ENCODE peak calls at places on chromosomes 7 and 10, in ten cellular contexts. W, U, Z, S, Q, Y, F, D, R and M are unnamed samples.

GRCh38 chr7:22726345-22726848 is 603 bp upstream of the IL6 start:
- DNase-seq in W (peak), U (peak), Z (peak), S (peak), Q (peak), Y (peak), F (peak), D (peak), R (peak), M (peak)

GRCh38 chr7:16223963-16224707 is 197.2 kb downstream of the CRPPA start:
- DNase-seq in W (no peak), U (no peak), Z (no peak), S (no peak), Q (no peak), Y (no peak), F (no peak), D (no peak), R (no peak), M (no peak)

GRCh38 chr7:158235862-158236261 is 351.8 kb downstream of the PTPRN2 start:
- DNase-seq in W (no peak), U (no peak), Z (no peak), S (no peak), Q (no peak), Y (no peak), F (no peak), D (no peak), R (no peak), M (no peak)

GRCh38 chr10:68315582-68315981 is 16.3 kb upstream of the HNRNPH3 start:
- DNase-seq in W (no peak), U (no peak), Z (no peak), S (no peak), Q (no peak), Y (no peak), F (no peak), D (no peak), R (no peak), M (no peak)

GRCh38 chr10:110437761-110438341 is 59.9 kb upstream of the DUSP5 start:
- DNase-seq in W (no peak), U (no peak), Z (no peak), S (no peak), Q (no peak), Y (no peak), F (peak), D (no peak), R (no peak), M (no peak)

GRCh38 chr10:43204394-43204942 is 62.4 kb downstream of the RASGEF1A start:
- DNase-seq in W (no peak), U (no peak), Z (no peak), S (no peak), Q (peak), Y (no peak), F (peak), D (no peak), R (no peak), M (peak)

GRCh38 chr7:96449094-96449493 is 127.2 kb upstream of the SLC25A13 start:
- DNase-seq in W (no peak), U (peak), Z (no peak), S (no peak), Q (no peak), Y (no peak), F (no peak), D (no peak), R (no peak), M (no peak)

GRCh38 chr10:67225226-67225625 is 299.4 kb downstream of the LRRTM3 start:
- DNase-seq in W (no peak), U (no peak), Z (no peak), S (no peak), Q (peak), Y (no peak), F (no peak), D (no peak), R (no peak), M (no peak)

GRCh38 chr7:128209229-128210035 is 31.6 kb upstream of the LEP start:
- DNase-seq in W (peak), U (peak), Z (peak), S (peak), Q (peak), Y (peak), F (peak), D (peak), R (peak), M (peak)

GRCh38 chr7:8277394-8277982 is 15.5 kb upstream of the ICA1 start:
- DNase-seq in W (no peak), U (peak), Z (no peak), S (no peak), Q (no peak), Y (no peak), F (no peak), D (no peak), R (peak), M (no peak)

GRCh38 chr7:30584970-30585369 is 9.7 kb upstream of the GARS1 start:
- DNase-seq in W (no peak), U (peak), Z (no peak), S (no peak), Q (no peak), Y (no peak), F (no peak), D (no peak), R (no peak), M (no peak)

GRCh38 chr10:90614631-90615030 is 243.2 kb downstream of the HTR7 start:
- DNase-seq in W (no peak), U (no peak), Z (no peak), S (no peak), Q (no peak), Y (no peak), F (no peak), D (no peak), R (no peak), M (no peak)

GRCh38 chr7:3318874-3319273 is 17.8 kb downstream of the SDK1 start:
- DNase-seq in W (no peak), U (no peak), Z (no peak), S (no peak), Q (no peak), Y (no peak), F (no peak), D (no peak), R (no peak), M (no peak)

GRCh38 chr10:89773081-89773480 is 71.7 kb downstream of the KIF20B start:
- DNase-seq in W (no peak), U (no peak), Z (no peak), S (no peak), Q (no peak), Y (no peak), F (no peak), D (peak), R (no peak), M (no peak)

GRCh38 chr7:30062587-30062986 is 34.4 kb downstream of the PLEKHA8 start:
- DNase-seq in W (no peak), U (peak), Z (no peak), S (no peak), Q (no peak), Y (no peak), F (no peak), D (peak), R (peak), M (no peak)

GRCh38 chr7:151172273-151173141 is 5.0 kb upstream of the GBX1 start:
- DNase-seq in W (peak), U (peak), Z (peak), S (peak), Q (peak), Y (peak), F (peak), D (peak), R (peak), M (peak)

DNA sequence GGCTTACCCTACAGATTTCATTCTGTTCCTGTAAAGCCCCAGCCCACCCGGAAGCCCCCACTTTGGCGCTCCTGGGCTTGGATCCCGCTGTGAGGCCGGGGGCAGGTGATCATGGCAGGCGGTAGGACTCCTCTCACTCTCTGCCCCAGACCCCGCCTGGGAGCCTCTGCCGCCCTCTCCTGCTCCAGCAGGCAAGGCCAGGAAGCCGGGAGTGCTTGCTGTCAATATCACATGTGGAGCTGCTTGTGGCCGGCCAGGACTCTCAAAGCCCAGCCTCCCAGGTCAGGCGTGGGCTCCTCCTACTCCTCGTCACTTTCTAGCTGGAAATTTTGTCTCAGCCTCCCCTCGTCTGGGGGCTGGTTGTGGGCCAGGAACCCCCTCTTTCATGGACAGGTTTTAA is 273.5 kb upstream of the PODXL start:
- DNase-seq in W (no peak), U (peak), Z (no peak), S (no peak), Q (no peak), Y (no peak), F (no peak), D (no peak), R (peak), M (peak)
- TF ChIP-seq CTCF in W (no peak), U (peak), Z (no peak), S (no peak), Q (no peak), Y (no peak), F (no peak), D (no peak), R (no peak), M (no peak)

DNA sequence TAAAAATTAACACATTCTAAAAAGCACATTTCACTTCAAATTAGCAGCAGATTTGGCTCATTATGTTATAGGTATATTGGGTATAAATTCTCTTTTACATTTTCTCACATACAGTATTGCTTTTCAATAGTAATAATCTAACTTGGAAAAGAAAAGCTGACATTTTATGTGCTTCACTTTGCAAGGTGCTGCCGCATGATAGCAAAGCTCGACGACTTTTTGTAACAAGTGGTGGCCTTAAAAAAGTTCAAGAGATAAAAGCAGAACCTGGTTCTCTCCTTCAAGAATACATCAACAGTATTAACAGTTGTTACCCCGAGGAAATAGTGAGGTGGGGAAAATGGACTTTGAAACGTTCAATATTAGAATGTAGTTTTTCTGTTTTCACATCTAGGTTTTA is 65.5 kb downstream of the SPAG6 start:
- DNase-seq in W (no peak), U (no peak), Z (no peak), S (no peak), Q (no peak), Y (no peak), F (no peak), D (no peak), R (no peak), M (no peak)
- TF ChIP-seq CTCF in W (no peak), U (no peak), Z (no peak), S (no peak), Q (no peak), Y (no peak), F (no peak), D (no peak), R (no peak), M (no peak)

DNA sequence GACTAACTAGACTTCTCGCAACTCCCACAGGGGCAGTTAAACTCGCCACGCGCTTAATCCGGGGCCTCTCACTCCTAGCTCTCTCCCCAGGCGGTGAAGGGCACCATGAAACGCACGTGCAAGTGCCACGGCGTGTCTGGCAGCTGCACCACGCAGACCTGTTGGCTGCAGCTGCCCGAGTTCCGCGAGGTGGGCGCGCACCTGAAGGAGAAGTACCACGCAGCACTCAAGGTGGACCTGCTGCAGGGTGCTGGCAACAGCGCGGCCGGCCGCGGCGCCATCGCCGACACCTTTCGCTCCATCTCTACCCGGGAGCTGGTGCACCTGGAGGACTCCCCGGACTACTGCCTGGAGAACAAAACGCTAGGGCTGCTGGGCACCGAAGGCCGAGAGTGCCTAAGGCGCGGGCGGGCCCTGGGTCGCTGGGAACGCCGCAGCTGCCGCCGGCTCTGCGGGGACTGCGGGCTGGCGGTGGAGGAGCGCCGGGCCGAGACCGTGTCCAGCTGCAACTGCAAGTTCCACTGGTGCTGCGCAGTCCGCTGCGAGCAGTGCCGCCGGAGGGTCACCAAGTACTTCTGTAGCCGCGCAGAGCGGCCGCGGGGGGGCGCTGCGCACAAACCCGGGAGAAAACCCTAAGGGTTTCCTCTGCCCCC is 19.5 kb downstream of the WNT8B start:
- DNase-seq in W (peak), U (peak), Z (peak), S (peak), Q (peak), Y (peak), F (peak), D (peak), R (peak), M (peak)
- TF ChIP-seq CTCF in W (peak), U (peak), Z (peak), S (peak), Q (peak), Y (peak), F (peak), D (peak), R (peak), M (peak)

DNA sequence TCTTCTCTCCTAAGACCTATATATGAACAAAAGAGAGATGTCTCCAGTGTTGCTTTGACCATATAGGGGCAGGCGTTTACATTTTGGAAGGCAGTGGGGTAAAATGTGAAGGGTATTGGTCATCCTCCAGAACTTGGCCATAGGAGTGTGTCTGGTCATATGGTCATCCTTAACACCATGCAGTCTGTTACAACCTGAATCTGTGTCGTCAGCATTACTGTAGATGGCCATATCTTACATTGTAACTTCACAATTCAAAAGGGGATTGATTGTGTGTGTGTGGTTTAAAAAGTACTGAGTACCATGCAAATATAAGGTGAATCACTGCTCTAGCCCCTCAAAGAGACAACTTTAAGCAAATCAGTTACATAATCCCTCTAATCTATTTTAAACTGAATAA is 311.7 kb downstream of the BICC1 start:
- DNase-seq in W (no peak), U (no peak), Z (no peak), S (no peak), Q (no peak), Y (no peak), F (no peak), D (no peak), R (no peak), M (no peak)
- TF ChIP-seq CTCF in W (no peak), U (no peak), Z (no peak), S (no peak), Q (no peak), Y (no peak), F (no peak), D (no peak), R (no peak), M (no peak)

GRCh38 chr10:5343561-5343960 is 21.2 kb upstream of the UCN3 start:
- DNase-seq in W (no peak), U (no peak), Z (no peak), S (no peak), Q (no peak), Y (no peak), F (no peak), D (no peak), R (no peak), M (no peak)
- TF ChIP-seq CTCF in W (no peak), U (peak), Z (peak), S (no peak), Q (no peak), Y (no peak), F (no peak), D (no peak), R (peak), M (no peak)

DNA sequence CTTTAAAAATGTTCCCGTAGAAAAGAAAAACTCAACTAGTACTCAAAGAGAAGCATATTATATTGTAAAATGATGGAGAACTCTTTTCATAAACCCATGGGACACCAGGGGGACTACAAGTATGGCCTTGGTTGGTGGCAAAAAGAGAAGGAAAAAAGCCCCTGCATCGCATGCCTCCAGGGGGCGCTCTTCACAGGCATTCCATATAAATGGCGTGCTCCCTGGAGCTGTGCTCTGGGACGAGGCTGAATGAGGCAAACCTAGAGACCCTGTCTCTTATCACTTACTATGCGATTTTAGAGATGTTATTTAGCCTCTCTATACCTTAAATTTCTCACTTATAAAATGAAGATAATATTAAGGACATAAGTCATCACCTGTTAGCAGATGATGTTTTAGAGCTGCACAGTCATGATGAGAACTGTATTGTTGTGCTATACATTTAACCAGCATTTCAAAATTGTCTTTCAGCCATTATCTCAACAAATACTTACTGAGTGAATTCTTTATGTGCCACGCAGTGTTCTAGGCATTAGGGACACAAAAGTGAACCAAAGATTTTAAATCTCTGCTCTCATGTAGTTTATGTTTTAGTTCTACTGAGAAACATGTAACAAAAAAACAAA is 105.8 kb downstream of the ARHGAP21 start:
- DNase-seq in W (peak), U (peak), Z (peak), S (no peak), Q (peak), Y (peak), F (peak), D (peak), R (peak), M (peak)
- TF ChIP-seq CTCF in W (peak), U (peak), Z (peak), S (peak), Q (peak), Y (peak), F (peak), D (peak), R (peak), M (peak)